ENCODE peak calls at places on chromosomes 6 and 20, in nine cellular contexts. One of them, this sample, is unnamed.

GRCh38 chr6:112618796-112619195 is 271.7 kb downstream of the RFPL4B start:
- DNase-seq in IMR-90: no peak
- DNase-seq in lower lobe of right lung: no peak
- DNase-seq in fibroblast of mammary gland: peak; percentile 14
- DNase-seq in lower leg skin: no peak
- DNase-seq in RWPE1: no peak
- DNase-seq in GM20000: no peak
- DNase-seq in chondrocyte: no peak
- DNase-seq in AG04450: no peak
- DNase-seq in this sample: no peak

GRCh38 chr6:30013296-30013922 is 47.7 kb upstream of the POLR1H start:
- DNase-seq in IMR-90: no peak
- DNase-seq in lower lobe of right lung: no peak
- DNase-seq in fibroblast of mammary gland: no peak
- DNase-seq in lower leg skin: no peak
- DNase-seq in RWPE1: peak; percentile 11
- DNase-seq in GM20000: peak; percentile 36
- DNase-seq in chondrocyte: no peak
- DNase-seq in AG04450: no peak
- DNase-seq in this sample: no peak

GRCh38 chr6:112030206-112030932 is 23.5 kb upstream of the CCN6 start:
- DNase-seq in IMR-90: no peak
- DNase-seq in lower lobe of right lung: no peak
- DNase-seq in fibroblast of mammary gland: no peak
- DNase-seq in lower leg skin: no peak
- DNase-seq in RWPE1: no peak
- DNase-seq in GM20000: no peak
- DNase-seq in chondrocyte: no peak
- DNase-seq in AG04450: no peak
- DNase-seq in this sample: peak; percentile 61

GRCh38 chr6:12528581-12529363 is 187.8 kb upstream of the PHACTR1 start:
- DNase-seq in IMR-90: no peak
- DNase-seq in lower lobe of right lung: no peak
- DNase-seq in fibroblast of mammary gland: no peak
- DNase-seq in lower leg skin: no peak
- DNase-seq in RWPE1: no peak
- DNase-seq in GM20000: no peak
- DNase-seq in chondrocyte: no peak
- DNase-seq in AG04450: no peak
- DNase-seq in this sample: no peak

GRCh38 chr20:60055740-60056139 is 97.5 kb downstream of the CDH26 start:
- DNase-seq in IMR-90: no peak
- DNase-seq in lower lobe of right lung: peak; percentile 85
- DNase-seq in fibroblast of mammary gland: peak; percentile 25
- DNase-seq in lower leg skin: peak; percentile 88
- DNase-seq in RWPE1: peak; percentile 73
- DNase-seq in GM20000: no peak
- DNase-seq in chondrocyte: no peak
- DNase-seq in AG04450: no peak
- DNase-seq in this sample: peak; percentile 67

GRCh38 chr6:160978141-160978926 is 13.2 kb upstream of the MAP3K4 start:
- DNase-seq in IMR-90: peak; percentile 68
- DNase-seq in lower lobe of right lung: no peak
- DNase-seq in fibroblast of mammary gland: peak; percentile 90
- DNase-seq in lower leg skin: no peak
- DNase-seq in RWPE1: peak; percentile 10
- DNase-seq in GM20000: no peak
- DNase-seq in chondrocyte: no peak
- DNase-seq in AG04450: no peak
- DNase-seq in this sample: peak; percentile 71

GRCh38 chr6:56652231-56652630 is 9.5 kb upstream of the DST start:
- DNase-seq in IMR-90: peak; percentile 64
- DNase-seq in lower lobe of right lung: no peak
- DNase-seq in fibroblast of mammary gland: peak; percentile 32
- DNase-seq in lower leg skin: no peak
- DNase-seq in RWPE1: peak; percentile 24
- DNase-seq in GM20000: no peak
- DNase-seq in chondrocyte: no peak
- DNase-seq in AG04450: no peak
- DNase-seq in this sample: peak; percentile 78

GRCh38 chr6:170137911-170138910 is 152.7 kb downstream of the DLL1 start:
- DNase-seq in IMR-90: no peak
- DNase-seq in lower lobe of right lung: peak; percentile 39
- DNase-seq in fibroblast of mammary gland: no peak
- DNase-seq in lower leg skin: peak; percentile 76
- DNase-seq in RWPE1: no peak
- DNase-seq in GM20000: peak; percentile 8
- DNase-seq in chondrocyte: no peak
- DNase-seq in AG04450: no peak
- DNase-seq in this sample: no peak

GRCh38 chr20:25984933-25985332 is 288.3 kb upstream of the ZNF337 start:
- DNase-seq in IMR-90: peak; percentile 49
- DNase-seq in lower lobe of right lung: peak; percentile 46
- DNase-seq in fibroblast of mammary gland: peak; percentile 14
- DNase-seq in lower leg skin: peak; percentile 75
- DNase-seq in RWPE1: peak; percentile 1
- DNase-seq in GM20000: peak; percentile 27
- DNase-seq in chondrocyte: no peak
- DNase-seq in AG04450: no peak
- DNase-seq in this sample: peak; percentile 22

GRCh38 chr6:105952762-105953700 is 133.1 kb upstream of the PRDM1 start:
- DNase-seq in IMR-90: no peak
- DNase-seq in lower lobe of right lung: no peak
- DNase-seq in fibroblast of mammary gland: no peak
- DNase-seq in lower leg skin: no peak
- DNase-seq in RWPE1: no peak
- DNase-seq in GM20000: no peak
- DNase-seq in chondrocyte: no peak
- DNase-seq in AG04450: no peak
- DNase-seq in this sample: no peak

GRCh38 chr6:153976921-153977693 is 61.9 kb upstream of the OPRM1 start:
- DNase-seq in IMR-90: no peak
- DNase-seq in lower lobe of right lung: no peak
- DNase-seq in fibroblast of mammary gland: peak; percentile 84
- DNase-seq in lower leg skin: no peak
- DNase-seq in RWPE1: peak; percentile 13
- DNase-seq in GM20000: no peak
- DNase-seq in chondrocyte: no peak
- DNase-seq in AG04450: no peak
- DNase-seq in this sample: peak; percentile 48

GRCh38 chr20:6702144-6702543 is 65.3 kb upstream of the BMP2 start:
- DNase-seq in IMR-90: no peak
- DNase-seq in lower lobe of right lung: no peak
- DNase-seq in fibroblast of mammary gland: no peak
- DNase-seq in lower leg skin: no peak
- DNase-seq in RWPE1: no peak
- DNase-seq in GM20000: no peak
- DNase-seq in chondrocyte: no peak
- DNase-seq in AG04450: no peak
- DNase-seq in this sample: no peak

GRCh38 chr6:98924647-98925046 is 23.1 kb downstream of the FBXL4 start:
- DNase-seq in IMR-90: no peak
- DNase-seq in lower lobe of right lung: no peak
- DNase-seq in fibroblast of mammary gland: no peak
- DNase-seq in lower leg skin: no peak
- DNase-seq in RWPE1: no peak
- DNase-seq in GM20000: no peak
- DNase-seq in chondrocyte: no peak
- DNase-seq in AG04450: no peak
- DNase-seq in this sample: no peak

GRCh38 chr6:31901953-31902643 is at the start of gene ZBTB12:
- DNase-seq in IMR-90: peak; percentile 98
- DNase-seq in lower lobe of right lung: peak; percentile 93
- DNase-seq in fibroblast of mammary gland: peak; percentile 92
- DNase-seq in lower leg skin: peak; percentile 96
- DNase-seq in RWPE1: peak; percentile 89
- DNase-seq in GM20000: peak; percentile 98
- DNase-seq in chondrocyte: no peak
- DNase-seq in AG04450: peak; percentile 96
- DNase-seq in this sample: peak; percentile 89

GRCh38 chr20:14441201-14441600 is 103.8 kb upstream of the FLRT3 start:
- DNase-seq in IMR-90: peak; percentile 68
- DNase-seq in lower lobe of right lung: no peak
- DNase-seq in fibroblast of mammary gland: peak; percentile 86
- DNase-seq in lower leg skin: no peak
- DNase-seq in RWPE1: no peak
- DNase-seq in GM20000: no peak
- DNase-seq in chondrocyte: no peak
- DNase-seq in AG04450: no peak
- DNase-seq in this sample: peak; percentile 73

GRCh38 chr6:158972241-158973233 is 27.5 kb downstream of the RSPH3 start:
- DNase-seq in IMR-90: peak; percentile 69
- DNase-seq in lower lobe of right lung: no peak
- DNase-seq in fibroblast of mammary gland: peak; percentile 66
- DNase-seq in lower leg skin: no peak
- DNase-seq in RWPE1: peak; percentile 53
- DNase-seq in GM20000: peak; percentile 52
- DNase-seq in chondrocyte: no peak
- DNase-seq in AG04450: peak; percentile 11
- DNase-seq in this sample: peak; percentile 65

GRCh38 chr6:50270427-50270826 is 220.7 kb upstream of the DEFB112 start:
- DNase-seq in IMR-90: no peak
- DNase-seq in lower lobe of right lung: no peak
- DNase-seq in fibroblast of mammary gland: no peak
- DNase-seq in lower leg skin: no peak
- DNase-seq in RWPE1: no peak
- DNase-seq in GM20000: no peak
- DNase-seq in chondrocyte: no peak
- DNase-seq in AG04450: no peak
- DNase-seq in this sample: peak; percentile 10

GRCh38 chr6:50259903-50260302 is 210.2 kb upstream of the DEFB112 start:
- DNase-seq in IMR-90: no peak
- DNase-seq in lower lobe of right lung: no peak
- DNase-seq in fibroblast of mammary gland: no peak
- DNase-seq in lower leg skin: no peak
- DNase-seq in RWPE1: no peak
- DNase-seq in GM20000: no peak
- DNase-seq in chondrocyte: no peak
- DNase-seq in AG04450: no peak
- DNase-seq in this sample: no peak

DNA sequence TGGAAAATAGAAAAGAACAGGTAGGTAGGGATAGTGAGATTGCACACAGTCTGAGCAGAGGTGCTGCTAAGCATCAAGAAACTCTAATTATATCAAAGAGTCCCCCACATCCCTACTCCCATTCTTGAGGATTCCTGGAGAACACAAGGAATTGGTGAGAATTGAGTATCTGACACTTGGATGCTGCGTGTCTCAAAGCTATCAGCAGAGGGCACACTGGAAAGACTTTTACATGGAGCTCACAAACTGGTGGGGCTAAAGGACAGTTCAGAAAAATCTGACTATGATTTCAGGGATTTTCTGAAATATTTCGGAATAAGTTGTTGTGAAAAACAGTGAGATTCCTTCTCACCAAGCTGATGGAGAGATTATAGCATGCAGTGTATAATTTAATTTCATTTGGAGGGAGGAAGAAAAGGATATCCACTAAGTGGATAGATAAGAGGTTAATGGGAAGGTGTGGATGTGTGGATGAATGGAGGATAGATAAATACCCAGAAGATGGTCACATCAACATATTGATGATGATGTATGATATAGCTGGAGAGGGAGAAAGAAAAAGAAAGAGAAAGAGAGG is 215.4 kb upstream of the DEFB112 start:
- DNase-seq in IMR-90: no peak
- DNase-seq in lower lobe of right lung: no peak
- DNase-seq in fibroblast of mammary gland: no peak
- DNase-seq in lower leg skin: no peak
- DNase-seq in RWPE1: no peak
- DNase-seq in GM20000: no peak
- DNase-seq in chondrocyte: no peak
- DNase-seq in AG04450: no peak
- DNase-seq in this sample: peak; percentile 41
- TF ChIP-seq CTCF in IMR-90: peak; percentile 13
- TF ChIP-seq CTCF in lower lobe of right lung: no peak
- TF ChIP-seq CTCF in fibroblast of mammary gland: no peak
- TF ChIP-seq CTCF in lower leg skin: no peak
- TF ChIP-seq CTCF in RWPE1: peak; percentile 23
- TF ChIP-seq CTCF in GM20000: peak; percentile 28
- TF ChIP-seq CTCF in chondrocyte: peak; percentile 88
- TF ChIP-seq CTCF in AG04450: peak; percentile 41
- TF ChIP-seq CTCF in this sample: peak; percentile 54

DNA sequence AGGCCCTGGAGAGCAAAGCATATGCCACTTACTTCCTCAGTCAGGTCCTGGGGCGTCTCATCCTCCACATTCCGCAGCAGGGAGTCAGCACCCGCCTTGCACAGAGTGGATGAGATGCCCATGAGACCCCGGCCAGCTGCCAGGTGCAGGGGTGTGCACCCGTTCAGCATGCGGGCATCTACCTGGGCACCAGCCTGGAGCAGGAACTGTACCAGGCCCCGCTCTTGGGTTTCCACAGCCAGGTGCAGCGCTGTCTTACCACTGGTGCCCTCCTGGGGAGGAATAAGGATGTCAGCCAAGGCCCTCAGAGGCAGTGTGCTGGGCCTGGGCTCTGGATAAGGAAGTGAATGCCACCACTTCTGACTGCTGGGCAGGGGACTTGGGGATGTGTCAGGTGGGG is 2.7 kb upstream of the SLC35B2 start:
- DNase-seq in IMR-90: no peak
- DNase-seq in lower lobe of right lung: no peak
- DNase-seq in fibroblast of mammary gland: no peak
- DNase-seq in lower leg skin: no peak
- DNase-seq in RWPE1: no peak
- DNase-seq in GM20000: no peak
- DNase-seq in chondrocyte: peak; percentile 86
- DNase-seq in AG04450: no peak
- DNase-seq in this sample: no peak
- TF ChIP-seq CTCF in IMR-90: no peak
- TF ChIP-seq CTCF in lower lobe of right lung: no peak
- TF ChIP-seq CTCF in fibroblast of mammary gland: no peak
- TF ChIP-seq CTCF in lower leg skin: no peak
- TF ChIP-seq CTCF in RWPE1: no peak
- TF ChIP-seq CTCF in GM20000: no peak
- TF ChIP-seq CTCF in chondrocyte: no peak
- TF ChIP-seq CTCF in AG04450: no peak
- TF ChIP-seq CTCF in this sample: no peak

DNA sequence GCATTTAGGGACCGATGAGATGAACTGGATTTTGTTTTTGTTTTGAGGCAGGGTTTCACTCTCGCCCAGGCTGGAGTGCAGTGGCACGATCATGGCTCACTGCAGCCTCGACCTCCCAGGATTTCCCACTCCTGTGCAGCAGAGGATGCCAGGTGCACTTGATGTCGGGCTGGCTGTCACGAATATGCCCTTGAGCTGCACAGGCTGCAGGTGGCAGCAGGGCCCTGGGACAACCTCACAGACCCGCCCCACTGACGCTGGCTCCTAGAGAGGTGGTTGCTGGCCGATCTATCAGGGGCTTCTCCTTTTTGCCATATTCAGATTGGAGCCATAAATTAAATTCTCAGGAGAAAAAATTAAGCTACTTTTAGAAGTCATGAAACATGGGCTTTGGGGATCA is 32.2 kb downstream of the NQO2 start:
- DNase-seq in IMR-90: no peak
- DNase-seq in lower lobe of right lung: no peak
- DNase-seq in fibroblast of mammary gland: no peak
- DNase-seq in lower leg skin: peak; percentile 73
- DNase-seq in RWPE1: no peak
- DNase-seq in GM20000: no peak
- DNase-seq in chondrocyte: no peak
- DNase-seq in AG04450: no peak
- DNase-seq in this sample: no peak
- TF ChIP-seq CTCF in IMR-90: no peak
- TF ChIP-seq CTCF in lower lobe of right lung: no peak
- TF ChIP-seq CTCF in fibroblast of mammary gland: no peak
- TF ChIP-seq CTCF in lower leg skin: no peak
- TF ChIP-seq CTCF in RWPE1: no peak
- TF ChIP-seq CTCF in GM20000: no peak
- TF ChIP-seq CTCF in chondrocyte: no peak
- TF ChIP-seq CTCF in AG04450: no peak
- TF ChIP-seq CTCF in this sample: no peak

GRCh38 chr20:8082025-8082424 is 50.0 kb upstream of the PLCB1 start:
- DNase-seq in IMR-90: no peak
- DNase-seq in lower lobe of right lung: no peak
- DNase-seq in fibroblast of mammary gland: peak; percentile 26
- DNase-seq in lower leg skin: no peak
- DNase-seq in RWPE1: peak; percentile 21
- DNase-seq in GM20000: no peak
- DNase-seq in chondrocyte: no peak
- DNase-seq in AG04450: no peak
- DNase-seq in this sample: peak; percentile 21
- TF ChIP-seq CTCF in IMR-90: peak; percentile 25
- TF ChIP-seq CTCF in lower lobe of right lung: no peak
- TF ChIP-seq CTCF in fibroblast of mammary gland: peak; percentile 44
- TF ChIP-seq CTCF in lower leg skin: no peak
- TF ChIP-seq CTCF in RWPE1: peak; percentile 43
- TF ChIP-seq CTCF in GM20000: no peak
- TF ChIP-seq CTCF in chondrocyte: peak; percentile 64
- TF ChIP-seq CTCF in AG04450: peak; percentile 45
- TF ChIP-seq CTCF in this sample: peak; percentile 45